ENCODE peak calls at places on chromosome 6, in eight cellular contexts. I is GM13977; T is ureter; L is AG04450; G is Daoy; X is NCI-H774; P is effector memory CD4-positive, alpha-beta T cell; E is T-helper 22 cell. Y is an unnamed sample.

GRCh38 chr6:1130692-1131091 is 181.2 kb upstream of the FOXQ1 start:
- DNase-seq in X (no peak), E (no peak), L (no peak), G (no peak), P (no peak), I (no peak), T (no peak), Y (no peak)

GRCh38 chr6:33418690-33419291 is 884 bp upstream of the CUTA start:
- DNase-seq in E (peak), I (peak), X (no peak), T (no peak), G (peak), P (peak), L (no peak), Y (no peak)

GRCh38 chr6:127547215-127547614 is 28.1 kb upstream of the MTCL3 start:
- DNase-seq in T (no peak), X (no peak), P (no peak), G (no peak), I (no peak), L (no peak), E (no peak), Y (no peak)

GRCh38 chr6:81241717-81242116 is 510.8 kb downstream of the TENT5A start:
- DNase-seq in E (no peak), G (peak), X (no peak), I (no peak), L (peak), P (no peak), T (no peak), Y (no peak)

GRCh38 chr6:54427396-54427910 is 119.2 kb downstream of the TINAG start:
- DNase-seq in E (no peak), L (no peak), P (no peak), G (no peak), X (no peak), T (no peak), I (no peak), Y (no peak)

GRCh38 chr6:132907915-132908314 is 93.5 kb downstream of the RPS12 start:
- DNase-seq in T (no peak), E (no peak), G (peak), P (no peak), X (no peak), I (no peak), L (peak), Y (no peak)

GRCh38 chr6:14367296-14367695 is 249.7 kb downstream of the CD83 start:
- DNase-seq in T (no peak), P (no peak), E (no peak), X (no peak), L (no peak), G (no peak), I (no peak), Y (no peak)

GRCh38 chr6:134908906-134909516 is 40.9 kb downstream of the ALDH8A1 start:
- DNase-seq in T (peak), L (peak), I (no peak), X (no peak), P (no peak), G (peak), E (no peak), Y (no peak)

GRCh38 chr6:33744001-33744848 is 2.5 kb downstream of the IP6K3 start:
- DNase-seq in P (peak), E (peak), L (no peak), T (peak), I (peak), X (peak), G (peak), Y (peak)

GRCh38 chr6:56757585-56757984 is 114.9 kb upstream of the DST start:
- DNase-seq in L (no peak), P (no peak), I (no peak), T (no peak), X (no peak), G (peak), E (no peak), Y (no peak)

GRCh38 chr6:117482240-117483003 is at the start of gene DCBLD1:
- DNase-seq in I (peak), G (peak), P (peak), E (peak), T (peak), X (peak), L (no peak), Y (peak)

GRCh38 chr6:37038297-37039198 is 33.1 kb downstream of the FGD2 start:
- DNase-seq in G (no peak), I (no peak), T (no peak), P (no peak), L (no peak), E (no peak), X (no peak), Y (no peak)

GRCh38 chr6:144264270-144265060 is 20.7 kb upstream of the UTRN start:
- DNase-seq in P (no peak), T (no peak), E (no peak), I (no peak), L (peak), X (no peak), G (peak), Y (no peak)

GRCh38 chr6:27795697-27796494 is 116.3 kb downstream of the OR2B2 start:
- DNase-seq in P (no peak), I (peak), G (peak), T (peak), L (peak), E (peak), X (peak), Y (no peak)

GRCh38 chr6:169289671-169290408 is 36.2 kb upstream of the THBS2 start:
- DNase-seq in T (no peak), X (no peak), P (no peak), G (peak), I (no peak), L (no peak), E (no peak), Y (no peak)

GRCh38 chr6:17233531-17233930 is 47.6 kb upstream of the RBM24 start:
- DNase-seq in L (no peak), T (no peak), I (no peak), G (peak), X (no peak), E (no peak), P (no peak), Y (no peak)

GRCh38 chr6:11971154-11971553 is 41.0 kb upstream of the HIVEP1 start:
- DNase-seq in G (peak), I (no peak), X (no peak), T (no peak), P (no peak), E (no peak), L (peak), Y (no peak)

GRCh38 chr6:39553811-39554802 is 171.1 kb downstream of the KIF6 start:
- DNase-seq in G (peak), P (no peak), T (no peak), L (no peak), I (no peak), X (no peak), E (no peak), Y (no peak)

Y was measured in GM06990.